ENCODE peak calls at places on chromosomes 16 and 17, in ten cellular contexts. One of them, this sample, is unnamed.

GRCh38 chr16:66277311-66278070 is 89.0 kb upstream of the CDH5 start:
- DNase-seq in fibroblast of mammary gland: no peak
- DNase-seq in GM12878: no peak
- DNase-seq in Peyer's patch: no peak
- DNase-seq in pancreas: no peak
- DNase-seq in PC-3: no peak
- DNase-seq in fibroblast of lung: no peak
- DNase-seq in esophagus muscularis mucosa: peak
- DNase-seq in GM23338: no peak
- DNase-seq in psoas muscle: no peak
- DNase-seq in this sample: no peak

GRCh38 chr16:22670044-22670536 is 143.9 kb upstream of the HS3ST2 start:
- DNase-seq in fibroblast of mammary gland: no peak
- DNase-seq in GM23338: no peak
- DNase-seq in pancreas: no peak
- DNase-seq in Peyer's patch: no peak
- DNase-seq in GM12878: no peak
- DNase-seq in PC-3: no peak
- DNase-seq in psoas muscle: no peak
- DNase-seq in fibroblast of lung: no peak
- DNase-seq in esophagus muscularis mucosa: no peak
- DNase-seq in this sample: no peak

GRCh38 chr17:72476134-72476533 is 355.3 kb downstream of the SOX9 start:
- DNase-seq in esophagus muscularis mucosa: no peak
- DNase-seq in PC-3: no peak
- DNase-seq in fibroblast of mammary gland: no peak
- DNase-seq in Peyer's patch: no peak
- DNase-seq in psoas muscle: no peak
- DNase-seq in fibroblast of lung: no peak
- DNase-seq in pancreas: no peak
- DNase-seq in GM12878: no peak
- DNase-seq in GM23338: no peak
- DNase-seq in this sample: no peak

GRCh38 chr16:73012341-73012740 is 35.6 kb downstream of the ZFHX3 start:
- DNase-seq in pancreas: no peak
- DNase-seq in psoas muscle: no peak
- DNase-seq in fibroblast of lung: no peak
- DNase-seq in fibroblast of mammary gland: no peak
- DNase-seq in esophagus muscularis mucosa: no peak
- DNase-seq in GM23338: no peak
- DNase-seq in PC-3: no peak
- DNase-seq in Peyer's patch: no peak
- DNase-seq in GM12878: no peak
- DNase-seq in this sample: no peak

GRCh38 chr17:33127706-33128105 is 136.1 kb downstream of the SPACA3 start:
- DNase-seq in psoas muscle: no peak
- DNase-seq in PC-3: peak
- DNase-seq in GM12878: no peak
- DNase-seq in esophagus muscularis mucosa: no peak
- DNase-seq in Peyer's patch: no peak
- DNase-seq in fibroblast of lung: no peak
- DNase-seq in GM23338: no peak
- DNase-seq in fibroblast of mammary gland: peak
- DNase-seq in pancreas: no peak
- DNase-seq in this sample: no peak

GRCh38 chr17:58153046-58153445 is 4.9 kb downstream of the OR4D1 start:
- DNase-seq in PC-3: no peak
- DNase-seq in fibroblast of lung: no peak
- DNase-seq in Peyer's patch: no peak
- DNase-seq in fibroblast of mammary gland: no peak
- DNase-seq in psoas muscle: no peak
- DNase-seq in GM23338: no peak
- DNase-seq in GM12878: no peak
- DNase-seq in pancreas: no peak
- DNase-seq in esophagus muscularis mucosa: no peak
- DNase-seq in this sample: peak

GRCh38 chr16:49637511-49637910 is 218.4 kb downstream of the ZNF423 start:
- DNase-seq in fibroblast of mammary gland: no peak
- DNase-seq in Peyer's patch: no peak
- DNase-seq in pancreas: no peak
- DNase-seq in esophagus muscularis mucosa: no peak
- DNase-seq in fibroblast of lung: no peak
- DNase-seq in psoas muscle: peak
- DNase-seq in PC-3: no peak
- DNase-seq in GM12878: no peak
- DNase-seq in GM23338: no peak
- DNase-seq in this sample: peak

GRCh38 chr17:78818152-78818846 is 22.3 kb downstream of the USP36 start:
- DNase-seq in esophagus muscularis mucosa: no peak
- DNase-seq in psoas muscle: peak
- DNase-seq in pancreas: no peak
- DNase-seq in PC-3: no peak
- DNase-seq in GM12878: no peak
- DNase-seq in Peyer's patch: no peak
- DNase-seq in fibroblast of lung: no peak
- DNase-seq in GM23338: no peak
- DNase-seq in fibroblast of mammary gland: no peak
- DNase-seq in this sample: no peak

GRCh38 chr17:7502987-7503386 is 18.8 kb downstream of the POLR2A start:
- DNase-seq in psoas muscle: no peak
- DNase-seq in PC-3: no peak
- DNase-seq in GM12878: no peak
- DNase-seq in fibroblast of lung: no peak
- DNase-seq in esophagus muscularis mucosa: no peak
- DNase-seq in GM23338: peak
- DNase-seq in fibroblast of mammary gland: no peak
- DNase-seq in pancreas: no peak
- DNase-seq in Peyer's patch: no peak
- DNase-seq in this sample: no peak
- TF ChIP-seq CTCF in psoas muscle: no peak
- TF ChIP-seq CTCF in PC-3: peak
- TF ChIP-seq CTCF in GM12878: peak
- TF ChIP-seq CTCF in fibroblast of lung: peak
- TF ChIP-seq CTCF in esophagus muscularis mucosa: peak
- TF ChIP-seq CTCF in GM23338: peak
- TF ChIP-seq CTCF in fibroblast of mammary gland: peak
- TF ChIP-seq CTCF in pancreas: no peak
- TF ChIP-seq CTCF in Peyer's patch: no peak
- TF ChIP-seq CTCF in this sample: peak

GRCh38 chr16:81740163-81740562 is 38.9 kb upstream of the PLCG2 start:
- DNase-seq in GM12878: peak
- DNase-seq in pancreas: no peak
- DNase-seq in Peyer's patch: no peak
- DNase-seq in fibroblast of mammary gland: no peak
- DNase-seq in esophagus muscularis mucosa: no peak
- DNase-seq in psoas muscle: no peak
- DNase-seq in fibroblast of lung: no peak
- DNase-seq in PC-3: no peak
- DNase-seq in GM23338: peak
- DNase-seq in this sample: no peak
- H3K4me3 ChIP-seq in GM12878: peak
- H3K4me3 ChIP-seq in pancreas: no peak
- H3K4me3 ChIP-seq in Peyer's patch: no peak
- H3K4me3 ChIP-seq in fibroblast of mammary gland: no peak
- H3K4me3 ChIP-seq in esophagus muscularis mucosa: no peak
- H3K4me3 ChIP-seq in psoas muscle: no peak
- H3K4me3 ChIP-seq in fibroblast of lung: no peak
- H3K4me3 ChIP-seq in PC-3: no peak
- H3K4me3 ChIP-seq in GM23338: no peak
- H3K4me3 ChIP-seq in this sample: no peak

GRCh38 chr17:47698749-47699535 is 5.0 kb downstream of the TBKBP1 start:
- DNase-seq in fibroblast of mammary gland: peak
- DNase-seq in GM12878: no peak
- DNase-seq in esophagus muscularis mucosa: no peak
- DNase-seq in fibroblast of lung: peak
- DNase-seq in PC-3: peak
- DNase-seq in GM23338: peak
- DNase-seq in Peyer's patch: peak
- DNase-seq in psoas muscle: peak
- DNase-seq in pancreas: no peak
- DNase-seq in this sample: peak
- TF ChIP-seq CTCF in fibroblast of mammary gland: peak
- TF ChIP-seq CTCF in GM12878: peak
- TF ChIP-seq CTCF in esophagus muscularis mucosa: peak
- TF ChIP-seq CTCF in fibroblast of lung: peak
- TF ChIP-seq CTCF in PC-3: peak
- TF ChIP-seq CTCF in GM23338: peak
- TF ChIP-seq CTCF in Peyer's patch: peak
- TF ChIP-seq CTCF in psoas muscle: peak
- TF ChIP-seq CTCF in pancreas: peak
- TF ChIP-seq CTCF in this sample: peak

GRCh38 chr17:39739885-39740356 is 2.2 kb downstream of the GRB7 start:
- DNase-seq in esophagus muscularis mucosa: no peak
- DNase-seq in psoas muscle: peak
- DNase-seq in PC-3: peak
- DNase-seq in fibroblast of lung: no peak
- DNase-seq in pancreas: no peak
- DNase-seq in GM12878: no peak
- DNase-seq in GM23338: peak
- DNase-seq in Peyer's patch: no peak
- DNase-seq in fibroblast of mammary gland: no peak
- DNase-seq in this sample: no peak
- H3K4me3 ChIP-seq in esophagus muscularis mucosa: peak
- H3K4me3 ChIP-seq in psoas muscle: no peak
- H3K4me3 ChIP-seq in PC-3: peak
- H3K4me3 ChIP-seq in fibroblast of lung: no peak
- H3K4me3 ChIP-seq in pancreas: peak
- H3K4me3 ChIP-seq in GM12878: no peak
- H3K4me3 ChIP-seq in GM23338: peak
- H3K4me3 ChIP-seq in Peyer's patch: peak
- H3K4me3 ChIP-seq in fibroblast of mammary gland: no peak
- H3K4me3 ChIP-seq in this sample: peak

This sample was measured in upper lobe of left lung.